ENCODE peak calls at places on chromosome 10, in ten cellular contexts. One of them, this sample, is unnamed.
A peak's percentile ranks its signal among the peaks of the same experiment; 100 is the strongest.

GRCh38 chr10:114526112-114526496 is 121.8 kb upstream of the AFAP1L2 start:
- DNase-seq in suprapubic skin: no peak
- DNase-seq in Calu3: no peak
- DNase-seq in K562: no peak
- DNase-seq in neural progenitor cell: no peak
- DNase-seq in tibial artery: no peak
- DNase-seq in activated CD8-positive, alpha-beta T cell treated with anti-CD3 and anti-CD28 coated beads for 36 hours: peak; percentile 67
- DNase-seq in Peyer's patch: peak; percentile 40
- DNase-seq in vagina: no peak
- DNase-seq in glutamatergic neuron: no peak
- DNase-seq in this sample: no peak

GRCh38 chr10:119680668-119681070 is 29.5 kb downstream of the BAG3 start:
- DNase-seq in glutamatergic neuron: no peak
- DNase-seq in K562: no peak
- DNase-seq in activated CD8-positive, alpha-beta T cell treated with anti-CD3 and anti-CD28 coated beads for 36 hours: no peak
- DNase-seq in neural progenitor cell: no peak
- DNase-seq in Peyer's patch: no peak
- DNase-seq in Calu3: no peak
- DNase-seq in tibial artery: no peak
- DNase-seq in suprapubic skin: no peak
- DNase-seq in vagina: no peak
- DNase-seq in this sample: no peak

GRCh38 chr10:109166935-109167334 is 756.4 kb downstream of the XPNPEP1 start:
- DNase-seq in glutamatergic neuron: no peak
- DNase-seq in activated CD8-positive, alpha-beta T cell treated with anti-CD3 and anti-CD28 coated beads for 36 hours: no peak
- DNase-seq in tibial artery: no peak
- DNase-seq in Peyer's patch: no peak
- DNase-seq in vagina: no peak
- DNase-seq in Calu3: no peak
- DNase-seq in neural progenitor cell: no peak
- DNase-seq in suprapubic skin: no peak
- DNase-seq in K562: no peak
- DNase-seq in this sample: no peak

GRCh38 chr10:14072541-14072940 is 258.2 kb downstream of the FRMD4A start:
- DNase-seq in suprapubic skin: no peak
- DNase-seq in glutamatergic neuron: no peak
- DNase-seq in neural progenitor cell: no peak
- DNase-seq in vagina: no peak
- DNase-seq in Peyer's patch: no peak
- DNase-seq in Calu3: no peak
- DNase-seq in K562: no peak
- DNase-seq in activated CD8-positive, alpha-beta T cell treated with anti-CD3 and anti-CD28 coated beads for 36 hours: no peak
- DNase-seq in tibial artery: no peak
- DNase-seq in this sample: no peak

GRCh38 chr10:30915141-30915540 is 116.5 kb downstream of the ZNF438 start:
- DNase-seq in glutamatergic neuron: no peak
- DNase-seq in suprapubic skin: no peak
- DNase-seq in K562: no peak
- DNase-seq in neural progenitor cell: no peak
- DNase-seq in Peyer's patch: no peak
- DNase-seq in tibial artery: no peak
- DNase-seq in vagina: no peak
- DNase-seq in Calu3: no peak
- DNase-seq in activated CD8-positive, alpha-beta T cell treated with anti-CD3 and anti-CD28 coated beads for 36 hours: no peak
- DNase-seq in this sample: no peak

GRCh38 chr10:49585387-49585786 is 24.7 kb upstream of the SLC18A3 start:
- DNase-seq in neural progenitor cell: no peak
- DNase-seq in suprapubic skin: no peak
- DNase-seq in tibial artery: no peak
- DNase-seq in activated CD8-positive, alpha-beta T cell treated with anti-CD3 and anti-CD28 coated beads for 36 hours: no peak
- DNase-seq in glutamatergic neuron: no peak
- DNase-seq in vagina: no peak
- DNase-seq in Peyer's patch: no peak
- DNase-seq in Calu3: no peak
- DNase-seq in K562: no peak
- DNase-seq in this sample: no peak

GRCh38 chr10:43671659-43672555 is 23.2 kb upstream of the ZNF32 start:
- DNase-seq in suprapubic skin: no peak
- DNase-seq in neural progenitor cell: peak; percentile 87
- DNase-seq in vagina: no peak
- DNase-seq in K562: peak; percentile 85
- DNase-seq in glutamatergic neuron: peak; percentile 43
- DNase-seq in Peyer's patch: no peak
- DNase-seq in activated CD8-positive, alpha-beta T cell treated with anti-CD3 and anti-CD28 coated beads for 36 hours: peak; percentile 53
- DNase-seq in tibial artery: no peak
- DNase-seq in Calu3: peak; percentile 62
- DNase-seq in this sample: no peak

GRCh38 chr10:72261323-72262018 is 12.3 kb upstream of the DDIT4 start:
- DNase-seq in vagina: no peak
- DNase-seq in activated CD8-positive, alpha-beta T cell treated with anti-CD3 and anti-CD28 coated beads for 36 hours: peak; percentile 85
- DNase-seq in K562: peak; percentile 50
- DNase-seq in glutamatergic neuron: peak; percentile 33
- DNase-seq in Peyer's patch: peak; percentile 59
- DNase-seq in Calu3: peak; percentile 43
- DNase-seq in tibial artery: no peak
- DNase-seq in neural progenitor cell: no peak
- DNase-seq in suprapubic skin: no peak
- DNase-seq in this sample: no peak

GRCh38 chr10:101144053-101144452 is 13.0 kb downstream of the TLX1 start:
- DNase-seq in vagina: no peak
- DNase-seq in Calu3: no peak
- DNase-seq in activated CD8-positive, alpha-beta T cell treated with anti-CD3 and anti-CD28 coated beads for 36 hours: no peak
- DNase-seq in tibial artery: no peak
- DNase-seq in suprapubic skin: no peak
- DNase-seq in neural progenitor cell: no peak
- DNase-seq in glutamatergic neuron: no peak
- DNase-seq in Peyer's patch: no peak
- DNase-seq in K562: no peak
- DNase-seq in this sample: no peak

GRCh38 chr10:101143354-101143648 is 12.2 kb downstream of the TLX1 start:
- DNase-seq in Peyer's patch: no peak
- DNase-seq in suprapubic skin: no peak
- DNase-seq in vagina: no peak
- DNase-seq in Calu3: no peak
- DNase-seq in tibial artery: no peak
- DNase-seq in K562: no peak
- DNase-seq in glutamatergic neuron: no peak
- DNase-seq in neural progenitor cell: no peak
- DNase-seq in activated CD8-positive, alpha-beta T cell treated with anti-CD3 and anti-CD28 coated beads for 36 hours: no peak
- DNase-seq in this sample: no peak

GRCh38 chr10:101141622-101142532 is 10.8 kb downstream of the TLX1 start:
- DNase-seq in suprapubic skin: no peak
- DNase-seq in Peyer's patch: peak; percentile 76
- DNase-seq in activated CD8-positive, alpha-beta T cell treated with anti-CD3 and anti-CD28 coated beads for 36 hours: peak; percentile 89
- DNase-seq in vagina: no peak
- DNase-seq in K562: peak; percentile 75
- DNase-seq in neural progenitor cell: peak; percentile 92
- DNase-seq in glutamatergic neuron: peak; percentile 89
- DNase-seq in Calu3: peak; percentile 83
- DNase-seq in tibial artery: peak; percentile 85
- DNase-seq in this sample: peak; percentile 76

GRCh38 chr10:101140950-101141621 is 10.0 kb downstream of the TLX1 start:
- DNase-seq in K562: no peak
- DNase-seq in suprapubic skin: no peak
- DNase-seq in glutamatergic neuron: no peak
- DNase-seq in Peyer's patch: no peak
- DNase-seq in activated CD8-positive, alpha-beta T cell treated with anti-CD3 and anti-CD28 coated beads for 36 hours: no peak
- DNase-seq in tibial artery: no peak
- DNase-seq in neural progenitor cell: no peak
- DNase-seq in vagina: no peak
- DNase-seq in Calu3: no peak
- DNase-seq in this sample: no peak

DNA sequence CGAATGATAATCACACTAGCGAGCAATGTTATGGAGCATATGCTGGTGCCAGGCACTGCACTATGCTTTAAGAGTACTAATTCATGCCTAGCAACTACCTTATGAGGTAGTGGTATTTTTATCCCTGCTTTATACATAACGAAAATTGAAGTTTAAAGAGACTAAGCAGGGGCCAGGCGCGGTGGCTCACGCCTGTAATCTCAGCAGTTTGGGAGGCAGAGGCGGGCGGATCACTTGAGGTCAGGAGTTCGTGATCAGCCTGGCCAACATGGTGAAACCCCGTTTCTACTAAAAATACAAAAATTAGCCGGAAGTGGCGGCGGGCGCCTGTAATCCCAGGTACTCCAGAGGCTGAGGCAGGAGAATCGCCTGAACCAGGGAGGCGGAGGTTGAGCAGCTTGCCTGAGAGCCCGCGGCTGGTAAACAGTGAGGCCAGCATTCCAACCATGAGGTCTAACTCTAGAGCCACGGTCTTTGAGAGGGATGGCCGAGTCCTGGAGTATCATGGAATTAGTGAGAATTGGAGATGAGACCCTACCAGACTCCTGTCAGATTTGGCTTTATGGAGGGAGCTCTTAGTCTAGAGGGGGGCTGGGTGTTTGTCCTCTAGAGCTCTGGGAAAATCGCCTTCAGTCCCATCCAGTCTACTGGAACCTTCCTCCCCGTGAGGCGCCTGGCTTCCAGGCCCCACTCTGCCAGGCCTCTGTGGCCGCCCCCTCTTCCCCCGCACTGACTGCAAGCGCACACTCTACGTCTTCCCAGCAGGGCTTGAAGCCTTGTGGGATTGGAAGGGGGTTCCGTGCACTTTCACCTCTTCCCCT is 11.6 kb downstream of the TLX1 start:
- DNase-seq in Peyer's patch: no peak
- DNase-seq in Calu3: no peak
- DNase-seq in neural progenitor cell: no peak
- DNase-seq in K562: no peak
- DNase-seq in activated CD8-positive, alpha-beta T cell treated with anti-CD3 and anti-CD28 coated beads for 36 hours: no peak
- DNase-seq in suprapubic skin: no peak
- DNase-seq in tibial artery: no peak
- DNase-seq in vagina: no peak
- DNase-seq in glutamatergic neuron: no peak
- DNase-seq in this sample: no peak
- TF ChIP-seq CTCF in Peyer's patch: no peak
- TF ChIP-seq CTCF in Calu3: no peak
- TF ChIP-seq CTCF in neural progenitor cell: no peak
- TF ChIP-seq CTCF in K562: no peak
- TF ChIP-seq CTCF in activated CD8-positive, alpha-beta T cell treated with anti-CD3 and anti-CD28 coated beads for 36 hours: no peak
- TF ChIP-seq CTCF in suprapubic skin: no peak
- TF ChIP-seq CTCF in tibial artery: no peak
- TF ChIP-seq CTCF in vagina: no peak
- TF ChIP-seq CTCF in glutamatergic neuron: peak; percentile 18
- TF ChIP-seq CTCF in this sample: peak; percentile 25

GRCh38 chr10:103781329-103782061 is 73.9 kb downstream of the SH3PXD2A start:
- DNase-seq in glutamatergic neuron: no peak
- DNase-seq in K562: peak; percentile 26
- DNase-seq in Calu3: no peak
- DNase-seq in neural progenitor cell: peak; percentile 33
- DNase-seq in activated CD8-positive, alpha-beta T cell treated with anti-CD3 and anti-CD28 coated beads for 36 hours: peak; percentile 29
- DNase-seq in tibial artery: no peak
- DNase-seq in vagina: no peak
- DNase-seq in Peyer's patch: no peak
- DNase-seq in suprapubic skin: no peak
- DNase-seq in this sample: no peak
- TF ChIP-seq CTCF in glutamatergic neuron: no peak
- TF ChIP-seq CTCF in K562: peak; percentile 77
- TF ChIP-seq CTCF in Calu3: no peak
- TF ChIP-seq CTCF in neural progenitor cell: peak; percentile 33
- TF ChIP-seq CTCF in activated CD8-positive, alpha-beta T cell treated with anti-CD3 and anti-CD28 coated beads for 36 hours: no peak
- TF ChIP-seq CTCF in tibial artery: no peak
- TF ChIP-seq CTCF in vagina: no peak
- TF ChIP-seq CTCF in Peyer's patch: no peak
- TF ChIP-seq CTCF in suprapubic skin: no peak
- TF ChIP-seq CTCF in this sample: no peak

DNA sequence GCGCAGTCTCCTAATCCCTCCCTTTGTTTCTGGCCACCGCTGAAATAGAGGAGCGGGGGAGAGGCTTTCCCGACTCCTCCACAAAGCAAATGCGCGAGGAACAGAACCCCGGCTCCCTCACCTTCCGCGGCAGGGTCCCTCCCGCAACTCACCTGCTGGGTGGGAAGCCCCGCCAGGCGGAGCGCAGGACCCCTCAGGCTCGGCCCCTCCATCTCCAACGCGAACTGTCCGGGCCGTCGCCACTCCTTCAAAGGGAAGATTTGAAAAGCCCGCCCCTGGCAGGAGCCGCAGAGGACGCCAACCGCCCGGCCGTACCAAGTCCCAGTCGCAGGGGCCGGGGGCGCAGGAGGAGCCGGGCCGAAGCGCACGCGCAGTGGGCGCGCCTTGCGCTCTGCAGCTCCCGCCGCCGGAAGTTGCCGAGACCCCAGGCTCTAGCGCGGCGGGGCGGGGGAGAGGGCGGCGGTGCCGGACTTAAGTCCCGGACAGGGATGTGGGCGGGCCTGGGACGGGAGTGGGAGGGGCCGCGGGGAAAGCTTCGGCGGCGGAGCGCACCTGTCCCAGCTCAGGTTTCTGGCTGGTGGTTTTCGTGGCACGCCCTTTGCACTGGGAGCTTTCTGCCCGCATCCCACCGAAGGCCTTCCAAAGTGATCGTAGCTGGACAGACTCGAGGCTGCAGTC is at the start of gene RTKN2:
- DNase-seq in neural progenitor cell: peak; percentile 100
- DNase-seq in tibial artery: peak; percentile 74
- DNase-seq in activated CD8-positive, alpha-beta T cell treated with anti-CD3 and anti-CD28 coated beads for 36 hours: peak; percentile 72
- DNase-seq in Peyer's patch: peak; percentile 59
- DNase-seq in vagina: no peak
- DNase-seq in suprapubic skin: peak; percentile 76
- DNase-seq in glutamatergic neuron: peak; percentile 98
- DNase-seq in Calu3: peak; percentile 96
- DNase-seq in K562: peak; percentile 71
- DNase-seq in this sample: peak; percentile 64
- TF ChIP-seq CTCF in neural progenitor cell: no peak
- TF ChIP-seq CTCF in tibial artery: no peak
- TF ChIP-seq CTCF in activated CD8-positive, alpha-beta T cell treated with anti-CD3 and anti-CD28 coated beads for 36 hours: no peak
- TF ChIP-seq CTCF in Peyer's patch: no peak
- TF ChIP-seq CTCF in vagina: no peak
- TF ChIP-seq CTCF in suprapubic skin: no peak
- TF ChIP-seq CTCF in glutamatergic neuron: no peak
- TF ChIP-seq CTCF in Calu3: no peak
- TF ChIP-seq CTCF in K562: no peak
- TF ChIP-seq CTCF in this sample: no peak

DNA sequence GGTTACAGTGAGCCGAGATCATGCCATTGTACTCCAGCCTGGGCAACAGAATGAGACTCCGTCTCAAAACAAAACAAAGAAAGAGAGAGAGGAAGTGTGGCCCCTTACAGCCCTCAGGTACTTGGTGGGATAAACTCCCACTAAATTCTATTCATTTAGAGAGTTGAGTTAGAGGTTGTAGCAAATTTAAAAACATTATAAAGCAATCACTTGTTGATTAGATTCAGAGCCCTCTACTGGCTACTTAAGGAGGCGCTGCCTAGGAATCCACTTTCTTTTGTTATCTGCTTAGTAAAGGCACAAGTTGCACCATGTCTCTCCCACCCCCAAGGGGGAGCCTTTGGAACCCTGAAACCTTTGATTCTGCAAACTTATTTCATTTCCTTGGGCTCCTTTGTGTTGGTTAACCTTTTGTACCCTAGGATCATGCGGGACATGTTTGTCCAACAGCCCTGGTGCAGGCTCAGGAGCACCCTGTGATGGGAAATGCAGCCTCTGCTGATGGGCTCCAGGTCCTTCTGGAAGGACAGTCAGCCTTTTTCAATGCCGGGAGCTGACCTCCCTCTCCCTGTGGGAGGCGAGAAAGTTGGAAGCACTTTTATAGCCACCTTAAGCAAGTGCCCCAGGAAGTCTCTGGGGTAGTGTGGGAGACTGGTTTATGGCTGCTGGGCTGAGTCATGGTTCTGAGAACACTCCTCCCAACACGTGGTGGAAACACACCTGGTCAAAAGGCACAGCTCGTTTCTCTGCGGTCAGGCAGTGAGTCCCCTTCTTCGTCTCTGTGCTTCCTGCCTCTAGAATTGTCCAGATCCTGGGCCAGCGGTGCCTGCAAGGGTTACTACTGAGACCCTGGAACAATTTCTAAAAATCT is 2.3 kb downstream of the HKDC1 start:
- DNase-seq in glutamatergic neuron: no peak
- DNase-seq in activated CD8-positive, alpha-beta T cell treated with anti-CD3 and anti-CD28 coated beads for 36 hours: peak; percentile 92
- DNase-seq in neural progenitor cell: peak; percentile 77
- DNase-seq in Peyer's patch: peak; percentile 90
- DNase-seq in tibial artery: no peak
- DNase-seq in Calu3: peak; percentile 86
- DNase-seq in vagina: no peak
- DNase-seq in suprapubic skin: no peak
- DNase-seq in K562: peak; percentile 82
- DNase-seq in this sample: no peak
- TF ChIP-seq CTCF in glutamatergic neuron: peak; percentile 77
- TF ChIP-seq CTCF in activated CD8-positive, alpha-beta T cell treated with anti-CD3 and anti-CD28 coated beads for 36 hours: peak; percentile 87
- TF ChIP-seq CTCF in neural progenitor cell: peak; percentile 75
- TF ChIP-seq CTCF in Peyer's patch: peak; percentile 71
- TF ChIP-seq CTCF in tibial artery: peak; percentile 55
- TF ChIP-seq CTCF in Calu3: peak; percentile 82
- TF ChIP-seq CTCF in vagina: no peak
- TF ChIP-seq CTCF in suprapubic skin: peak; percentile 19
- TF ChIP-seq CTCF in K562: peak; percentile 88
- TF ChIP-seq CTCF in this sample: peak; percentile 79